ENCODE peak calls at places on chromosome 19, in five cellular contexts. One of them, this sample, is unnamed.

GRCh38 chr19:29120471-29120870 is 92.5 kb downstream of the UQCRFS1 start:
- DNase-seq in tibial nerve: no peak
- DNase-seq in body of pancreas: no peak
- DNase-seq in ovary: no peak
- DNase-seq in adrenal gland: no peak
- DNase-seq in this sample: no peak

GRCh38 chr19:50710094-50710493 is 9.5 kb downstream of the SHANK1 start:
- DNase-seq in tibial nerve: no peak
- DNase-seq in ovary: no peak
- DNase-seq in body of pancreas: no peak
- DNase-seq in adrenal gland: no peak
- DNase-seq in this sample: no peak

GRCh38 chr19:1206733-1207301 is 1.2 kb downstream of the STK11 start:
- DNase-seq in adrenal gland: peak; percentile 26
- DNase-seq in tibial nerve: no peak
- DNase-seq in ovary: no peak
- DNase-seq in body of pancreas: no peak
- DNase-seq in this sample: no peak

GRCh38 chr19:13537454-13537853 is 31.2 kb upstream of the CACNA1A start:
- DNase-seq in ovary: no peak
- DNase-seq in adrenal gland: no peak
- DNase-seq in tibial nerve: no peak
- DNase-seq in body of pancreas: no peak
- DNase-seq in this sample: no peak

GRCh38 chr19:10686193-10686592 is 15.0 kb upstream of the QTRT1 start:
- DNase-seq in tibial nerve: no peak
- DNase-seq in ovary: no peak
- DNase-seq in adrenal gland: no peak
- DNase-seq in body of pancreas: no peak
- DNase-seq in this sample: no peak

GRCh38 chr19:53076984-53077383 is 26.2 kb downstream of the ZNF160 start:
- DNase-seq in body of pancreas: peak; percentile 40
- DNase-seq in adrenal gland: peak; percentile 72
- DNase-seq in ovary: peak; percentile 25
- DNase-seq in tibial nerve: no peak
- DNase-seq in this sample: no peak

GRCh38 chr19:49546825-49547565 is 19.2 kb downstream of the RCN3 start:
- DNase-seq in ovary: peak; percentile 73
- DNase-seq in tibial nerve: peak; percentile 52
- DNase-seq in body of pancreas: peak; percentile 87
- DNase-seq in adrenal gland: peak; percentile 82
- DNase-seq in this sample: peak; percentile 69

GRCh38 chr19:51034704-51035103 is at the start of gene KLK12:
- DNase-seq in adrenal gland: no peak
- DNase-seq in body of pancreas: no peak
- DNase-seq in ovary: no peak
- DNase-seq in tibial nerve: no peak
- DNase-seq in this sample: no peak

GRCh38 chr19:13861714-13862531 is 15.0 kb upstream of the NANOS3 start:
- DNase-seq in tibial nerve: peak; percentile 88
- DNase-seq in adrenal gland: peak; percentile 93
- DNase-seq in ovary: peak; percentile 93
- DNase-seq in body of pancreas: peak; percentile 94
- DNase-seq in this sample: peak; percentile 96

GRCh38 chr19:28686741-28687140 is 526.2 kb downstream of the UQCRFS1 start:
- DNase-seq in ovary: no peak
- DNase-seq in tibial nerve: no peak
- DNase-seq in body of pancreas: no peak
- DNase-seq in adrenal gland: no peak
- DNase-seq in this sample: no peak

GRCh38 chr19:13154911-13155471 is 4.8 kb downstream of the IER2 start:
- DNase-seq in ovary: peak; percentile 75
- DNase-seq in body of pancreas: peak; percentile 94
- DNase-seq in adrenal gland: peak; percentile 83
- DNase-seq in tibial nerve: peak; percentile 47
- DNase-seq in this sample: peak; percentile 90

GRCh38 chr19:5803752-5804515 is 933 bp upstream of the NRTN start:
- DNase-seq in body of pancreas: peak; percentile 93
- DNase-seq in tibial nerve: peak; percentile 38
- DNase-seq in adrenal gland: peak; percentile 92
- DNase-seq in ovary: peak; percentile 46
- DNase-seq in this sample: peak; percentile 91

GRCh38 chr19:3098141-3098514 is 4.0 kb downstream of the GNA11 start:
- DNase-seq in body of pancreas: no peak
- DNase-seq in tibial nerve: no peak
- DNase-seq in ovary: no peak
- DNase-seq in adrenal gland: no peak
- DNase-seq in this sample: peak; percentile 85
- H3K4me3 ChIP-seq in body of pancreas: no peak overlapping the region
- H3K4me3 ChIP-seq in tibial nerve: peak overlapping the region; percentile 94
- H3K4me3 ChIP-seq in ovary: peak overlapping the region; percentile 27
- H3K4me3 ChIP-seq in adrenal gland: peak overlapping the region; percentile 2
- H3K4me3 ChIP-seq in this sample: peak overlapping the region; percentile 93

GRCh38 chr19:40683437-40683836 is 7.0 kb downstream of the NUMBL start:
- DNase-seq in tibial nerve: no peak
- DNase-seq in body of pancreas: no peak
- DNase-seq in ovary: no peak
- DNase-seq in adrenal gland: no peak
- DNase-seq in this sample: no peak
- TF ChIP-seq POLR2A in tibial nerve: no peak
- TF ChIP-seq POLR2A in body of pancreas: no peak
- TF ChIP-seq POLR2A in ovary: no peak
- TF ChIP-seq POLR2A in adrenal gland: no peak
- TF ChIP-seq POLR2A in this sample: no peak

GRCh38 chr19:3670258-3670795 is 29.9 kb downstream of the PIP5K1C start:
- DNase-seq in ovary: peak; percentile 83
- DNase-seq in adrenal gland: peak; percentile 57
- DNase-seq in body of pancreas: peak; percentile 46
- DNase-seq in tibial nerve: peak; percentile 81
- DNase-seq in this sample: peak; percentile 38

GRCh38 chr19:3671680-3672574 is 28.3 kb downstream of the PIP5K1C start:
- DNase-seq in ovary: no peak
- DNase-seq in tibial nerve: no peak
- DNase-seq in adrenal gland: no peak
- DNase-seq in body of pancreas: no peak
- DNase-seq in this sample: peak; percentile 81

GRCh38 chr19:3672575-3672948 is 27.7 kb downstream of the PIP5K1C start:
- DNase-seq in adrenal gland: no peak
- DNase-seq in body of pancreas: no peak
- DNase-seq in ovary: no peak
- DNase-seq in tibial nerve: no peak
- DNase-seq in this sample: peak; percentile 69

GRCh38 chr19:3669616-3670257 is 30.5 kb downstream of the PIP5K1C start:
- DNase-seq in adrenal gland: no peak
- DNase-seq in ovary: no peak
- DNase-seq in body of pancreas: no peak
- DNase-seq in tibial nerve: no peak
- DNase-seq in this sample: peak; percentile 77

GRCh38 chr19:3670796-3671679 is 29.2 kb downstream of the PIP5K1C start:
- DNase-seq in adrenal gland: peak; percentile 56
- DNase-seq in ovary: peak; percentile 90
- DNase-seq in tibial nerve: peak; percentile 74
- DNase-seq in body of pancreas: peak; percentile 38
- DNase-seq in this sample: peak; percentile 89
- H3K27ac ChIP-seq in adrenal gland: peak overlapping the region; percentile 95
- H3K27ac ChIP-seq in ovary: peak overlapping the region; percentile 99
- H3K27ac ChIP-seq in tibial nerve: peak overlapping the region; percentile 93
- H3K27ac ChIP-seq in body of pancreas: peak overlapping the region; percentile 58
- H3K27ac ChIP-seq in this sample: peak overlapping the region; percentile 94

GRCh38 chr19:18648971-18649310 is 12.1 kb downstream of the KLHL26 start:
- DNase-seq in body of pancreas: peak; percentile 22
- DNase-seq in tibial nerve: no peak
- DNase-seq in ovary: no peak
- DNase-seq in adrenal gland: no peak
- DNase-seq in this sample: no peak
- H3K4me3 ChIP-seq in body of pancreas: no peak overlapping the region
- H3K4me3 ChIP-seq in tibial nerve: no peak overlapping the region
- H3K4me3 ChIP-seq in ovary: no peak overlapping the region
- H3K4me3 ChIP-seq in adrenal gland: no peak overlapping the region
- H3K4me3 ChIP-seq in this sample: no peak overlapping the region

DNA sequence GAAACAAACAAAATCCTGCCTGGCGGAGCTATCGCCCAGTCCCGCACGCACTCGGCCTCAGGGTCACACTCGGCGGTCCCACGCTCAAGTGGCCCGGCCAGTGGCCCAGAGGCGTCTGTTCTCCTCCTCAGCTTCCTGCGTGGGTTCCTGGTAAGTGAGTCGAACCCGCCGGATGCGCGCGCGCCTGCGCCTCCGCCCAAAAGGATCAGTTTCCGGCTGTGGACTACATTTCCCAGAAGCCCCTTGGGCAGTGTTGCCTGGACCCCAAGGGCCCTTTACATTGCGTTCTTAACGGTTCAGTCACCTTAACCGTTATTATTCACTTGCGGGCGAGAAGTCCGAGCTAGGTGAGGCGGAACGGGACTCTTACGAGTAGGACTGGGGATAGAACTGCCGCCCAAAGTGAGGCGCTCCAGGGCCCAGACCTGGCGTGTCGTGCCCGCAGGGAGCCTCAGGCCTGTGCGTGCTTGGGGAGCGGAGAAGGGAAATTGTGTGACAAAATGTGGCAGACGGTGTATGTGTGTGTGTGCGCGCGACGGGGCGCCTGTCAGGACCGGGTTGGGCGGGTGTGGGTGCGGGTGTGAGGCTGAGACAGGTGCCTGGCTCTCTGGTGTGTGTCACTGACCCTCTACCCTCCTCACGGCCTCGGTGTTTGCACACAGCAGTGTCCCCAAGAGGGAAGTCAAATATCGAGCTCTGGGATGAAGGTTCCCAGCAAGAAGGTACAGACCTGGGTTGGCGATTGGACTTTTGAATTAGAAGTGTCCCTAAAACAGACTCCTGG is at the start of gene ZNF546:
- DNase-seq in adrenal gland: peak; percentile 92
- DNase-seq in ovary: peak; percentile 84
- DNase-seq in body of pancreas: peak; percentile 92
- DNase-seq in tibial nerve: peak; percentile 75
- DNase-seq in this sample: peak; percentile 99
- TF ChIP-seq POLR2A in adrenal gland: peak; percentile 67
- TF ChIP-seq POLR2A in ovary: peak; percentile 87
- TF ChIP-seq POLR2A in body of pancreas: peak; percentile 47
- TF ChIP-seq POLR2A in tibial nerve: peak; percentile 78
- TF ChIP-seq POLR2A in this sample: peak; percentile 94